ENCODE peak calls at places on chromosomes 4 and X, in six cellular contexts. W is A549; Y is mesenchymal stem cell; E is IMR-90; V is naive thymus-derived CD4-positive, alpha-beta T cell; R is spleen. G is an unnamed sample.
A peak's percentile ranks its signal among the peaks of the same experiment; 100 is the strongest.

GRCh38 chrX:154404625-154405192 is 4.3 kb downstream of the DNASE1L1 start:
- DNase-seq in W (no peak), Y (no peak), E (no peak), V (no peak), R (no peak), G (no peak)

GRCh38 chrX:45758738-45759397 is 558.2 kb upstream of the DIPK2B start:
- DNase-seq in W (no peak), Y (peak; percentile 72), E (peak; percentile 49), V (no peak), R (no peak), G (no peak)

GRCh38 chr4:4332529-4332928 is 42.5 kb downstream of the ZBTB49 start:
- DNase-seq in W (no peak), Y (no peak), E (no peak), V (no peak), R (no peak), G (no peak)

GRCh38 chr4:181745933-181746627 is 497.1 kb upstream of the TENM3 start:
- DNase-seq in W (no peak), Y (no peak), E (no peak), V (no peak), R (no peak), G (no peak)

GRCh38 chr4:53461244-53461643 is 83.8 kb downstream of the FIP1L1 start:
- DNase-seq in W (no peak), Y (no peak), E (peak; percentile 30), V (no peak), R (no peak), G (no peak)

GRCh38 chr4:143336828-143337599 is at the start of gene GAB1:
- DNase-seq in W (peak; percentile 82), Y (peak; percentile 92), E (peak; percentile 80), V (peak; percentile 46), R (peak; percentile 94), G (peak; percentile 84)

GRCh38 chrX:106481341-106481740 is 130.4 kb upstream of the RADX start:
- DNase-seq in W (peak; percentile 48), Y (peak; percentile 48), E (peak; percentile 41), V (peak; percentile 21), R (no peak), G (peak; percentile 36)

GRCh38 chrX:118523920-118524319 is 28.3 kb downstream of the DOCK11 start:
- DNase-seq in W (no peak), Y (no peak), E (no peak), V (no peak), R (no peak), G (no peak)

GRCh38 chr4:110902500-110902899 is 279.6 kb upstream of the PITX2 start:
- DNase-seq in W (no peak), Y (no peak), E (peak; percentile 11), V (no peak), R (no peak), G (no peak)

GRCh38 chrX:150224676-150225075 is 138.4 kb upstream of the MAMLD1 start:
- DNase-seq in W (no peak), Y (no peak), E (no peak), V (no peak), R (peak; percentile 39), G (no peak)

GRCh38 chr4:174230680-174231079 is 52.8 kb downstream of the FBXO8 start:
- DNase-seq in W (no peak), Y (no peak), E (no peak), V (no peak), R (no peak), G (no peak)

GRCh38 chr4:162241857-162242256 is 78.1 kb upstream of the FSTL5 start:
- DNase-seq in W (no peak), Y (no peak), E (no peak), V (no peak), R (no peak), G (no peak)

GRCh38 chr4:183897193-183897592 is 7.9 kb upstream of the STOX2 start:
- DNase-seq in W (no peak), Y (no peak), E (no peak), V (no peak), R (no peak), G (no peak)

GRCh38 chrX:12988797-12989196 is 13.9 kb downstream of the TMSB4X start:
- DNase-seq in W (peak; percentile 85), Y (no peak), E (peak; percentile 74), V (no peak), R (no peak), G (peak; percentile 71)

GRCh38 chrX:23435108-23435507 is 100.5 kb downstream of the PTCHD1 start:
- DNase-seq in W (no peak), Y (no peak), E (no peak), V (no peak), R (no peak), G (no peak)

GRCh38 chr4:99028187-99028586 is 32.7 kb downstream of the METAP1 start:
- DNase-seq in W (no peak), Y (no peak), E (peak; percentile 11), V (no peak), R (no peak), G (no peak)

GRCh38 chr4:39526810-39527295 is 386 bp downstream of the UGDH start:
- DNase-seq in W (no peak), Y (no peak), E (no peak), V (peak; percentile 55), R (no peak), G (no peak)

GRCh38 chr4:20237894-20238537 is 13.7 kb upstream of the SLIT2 start:
- DNase-seq in W (no peak), Y (no peak), E (no peak), V (no peak), R (no peak), G (no peak)

GRCh38 chr4:16055937-16056336 is 27.9 kb downstream of the PROM1 start:
- DNase-seq in W (no peak), Y (no peak), E (no peak), V (no peak), R (no peak), G (no peak)

GRCh38 chr4:154364012-154364863 is 127.4 kb downstream of the DCHS2 start:
- DNase-seq in W (no peak), Y (no peak), E (no peak), V (no peak), R (no peak), G (no peak)

GRCh38 chrX:139121616-139122286 is 408.8 kb upstream of the F9 start:
- DNase-seq in W (no peak), Y (no peak), E (no peak), V (no peak), R (no peak), G (no peak)

GRCh38 chr4:47499705-47500104 is 14.6 kb downstream of the ATP10D start:
- DNase-seq in W (no peak), Y (no peak), E (peak; percentile 13), V (no peak), R (no peak), G (no peak)

GRCh38 chrX:46628406-46629371 is 55.1 kb downstream of the CHST7 start:
- DNase-seq in W (no peak), Y (peak; percentile 85), E (peak; percentile 62), V (peak; percentile 36), R (no peak), G (no peak)

GRCh38 chr4:88028961-88029360 is 21.5 kb downstream of the PKD2 start:
- DNase-seq in W (no peak), Y (no peak), E (no peak), V (no peak), R (no peak), G (no peak)

GRCh38 chr4:76591992-76592391 is 157.0 kb downstream of the SHROOM3 start:
- DNase-seq in W (no peak), Y (no peak), E (no peak), V (no peak), R (no peak), G (no peak)

GRCh38 chr4:163191999-163192398 is 25.3 kb upstream of the NAF1 start:
- DNase-seq in W (peak; percentile 3), Y (peak; percentile 4), E (peak; percentile 39), V (no peak), R (no peak), G (no peak)

GRCh38 chr4:76384052-76384451 is 36.9 kb downstream of the CCDC158 start:
- DNase-seq in W (peak; percentile 4), Y (no peak), E (no peak), V (no peak), R (no peak), G (no peak)

GRCh38 chrX:17613979-17614572 is 123.2 kb upstream of the SCML1 start:
- DNase-seq in W (peak; percentile 18), Y (no peak), E (peak; percentile 51), V (no peak), R (no peak), G (peak; percentile 63)

DNA sequence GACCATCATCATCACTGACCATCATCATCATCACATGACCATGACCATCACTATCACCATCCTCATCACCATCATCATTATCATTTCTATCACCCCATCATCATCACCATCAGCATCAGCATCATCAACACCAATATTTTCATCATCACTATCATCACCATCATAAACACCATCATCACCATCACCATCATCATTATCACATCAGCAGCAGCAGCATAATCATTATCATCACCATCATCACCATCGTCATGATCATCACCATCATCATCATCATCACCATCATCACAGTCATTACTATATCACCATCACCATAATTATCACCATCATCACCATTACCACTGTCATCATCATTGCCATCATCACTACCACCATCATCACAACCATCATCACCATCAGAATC is 117.6 kb downstream of the DHRSX start:
- DNase-seq in W (no peak), Y (no peak), E (no peak), V (no peak), R (no peak), G (no peak)
- H3K9me3 ChIP-seq in W (no peaks in the 10 kb centered on the region), Y (peaks cover 2% of the 10 kb centered on the region), E (peaks cover 5% of the 10 kb centered on the region), V (no peaks in the 10 kb centered on the region), R (no peaks in the 10 kb centered on the region), G (peaks cover 3% of the 10 kb centered on the region)

GRCh38 chrX:136171420-136171819 is 24.1 kb downstream of the FHL1 start:
- DNase-seq in W (no peak), Y (no peak), E (no peak), V (no peak), R (no peak), G (no peak)
- H3K4me3 ChIP-seq in W (no peak overlapping the region), Y (no peak overlapping the region), E (no peak overlapping the region), V (no peak overlapping the region), R (no peak overlapping the region), G (no peak overlapping the region)

DNA sequence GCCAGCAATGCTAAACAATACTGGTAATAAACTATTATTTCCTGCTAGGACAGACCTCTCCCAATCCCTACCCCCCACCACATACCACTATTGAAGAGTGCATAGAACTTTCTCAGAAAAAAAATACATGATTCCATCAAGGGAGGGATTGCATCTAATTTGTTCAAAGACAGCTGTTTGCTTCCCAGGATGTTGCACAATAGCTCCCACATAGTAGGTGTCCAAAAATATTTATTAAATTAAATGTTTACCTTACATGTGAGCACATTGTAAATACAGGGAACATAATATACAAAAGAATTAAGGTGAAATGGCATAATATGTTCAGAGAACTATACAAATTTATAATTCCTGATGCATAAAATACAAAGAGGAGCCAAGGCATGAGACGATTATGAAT is 1111.8 kb upstream of the LCORL start:
- DNase-seq in W (no peak), Y (no peak), E (no peak), V (no peak), R (no peak), G (no peak)
- H3K9me3 ChIP-seq in W (no peaks in the 10 kb centered on the region), Y (no peaks in the 10 kb centered on the region), E (no peaks in the 10 kb centered on the region), V (no peaks in the 10 kb centered on the region), R (no peaks in the 10 kb centered on the region), G (no peaks in the 10 kb centered on the region)

GRCh38 chr4:176545886-176546285 is 226.1 kb downstream of the SPCS3 start:
- DNase-seq in W (no peak), Y (peak; percentile 80), E (peak; percentile 59), V (no peak), R (no peak), G (no peak)

GRCh38 chr4:176547005-176547404 is 227.2 kb downstream of the SPCS3 start:
- DNase-seq in W (no peak), Y (peak; percentile 88), E (peak; percentile 92), V (no peak), R (no peak), G (no peak)

GRCh38 chr4:176549161-176549865 is 229.5 kb downstream of the SPCS3 start:
- DNase-seq in W (no peak), Y (peak; percentile 58), E (peak; percentile 84), V (no peak), R (no peak), G (no peak)

GRCh38 chr4:176548571-176548970 is 228.8 kb downstream of the SPCS3 start:
- DNase-seq in W (peak; percentile 50), Y (peak; percentile 59), E (peak; percentile 90), V (no peak), R (no peak), G (no peak)
- H3K4me3 ChIP-seq in W (no peak overlapping the region), Y (peak overlapping the region; percentile 47), E (no peak overlapping the region), V (no peak overlapping the region), R (no peak overlapping the region), G (no peak overlapping the region)

G was measured in Caco-2.